ENCODE peak calls at places on chromosome 21, in ten cellular contexts. One of them, this sample, is unnamed.

GRCh38 chr21:28588997-28589396 is 403.7 kb downstream of the LTN1 start:
- DNase-seq in CD4-positive, alpha-beta memory T cell: no peak
- DNase-seq in psoas muscle: no peak
- DNase-seq in ascending aorta: no peak
- DNase-seq in cardiac muscle cell: no peak
- DNase-seq in adrenal gland: no peak
- DNase-seq in CD8-positive, alpha-beta T cell: no peak
- DNase-seq in neural progenitor cell: no peak
- DNase-seq in mesenchymal stem cell: no peak
- DNase-seq in astrocyte of the spinal cord: no peak
- DNase-seq in this sample: no peak

GRCh38 chr21:46639489-46640386 is 4.3 kb downstream of the PRMT2 start:
- DNase-seq in CD4-positive, alpha-beta memory T cell: no peak
- DNase-seq in psoas muscle: no peak
- DNase-seq in ascending aorta: no peak
- DNase-seq in cardiac muscle cell: peak
- DNase-seq in adrenal gland: no peak
- DNase-seq in CD8-positive, alpha-beta T cell: no peak
- DNase-seq in neural progenitor cell: no peak
- DNase-seq in mesenchymal stem cell: peak
- DNase-seq in astrocyte of the spinal cord: peak
- DNase-seq in this sample: no peak

GRCh38 chr21:25563399-25564116 is 43.7 kb downstream of the MRPL39 start:
- DNase-seq in CD4-positive, alpha-beta memory T cell: peak
- DNase-seq in psoas muscle: no peak
- DNase-seq in ascending aorta: no peak
- DNase-seq in cardiac muscle cell: peak
- DNase-seq in adrenal gland: no peak
- DNase-seq in CD8-positive, alpha-beta T cell: no peak
- DNase-seq in neural progenitor cell: no peak
- DNase-seq in mesenchymal stem cell: peak
- DNase-seq in astrocyte of the spinal cord: peak
- DNase-seq in this sample: no peak

GRCh38 chr21:46492851-46493250 is 34.2 kb downstream of the DIP2A start:
- DNase-seq in CD4-positive, alpha-beta memory T cell: no peak
- DNase-seq in psoas muscle: no peak
- DNase-seq in ascending aorta: no peak
- DNase-seq in cardiac muscle cell: no peak
- DNase-seq in adrenal gland: no peak
- DNase-seq in CD8-positive, alpha-beta T cell: no peak
- DNase-seq in neural progenitor cell: no peak
- DNase-seq in mesenchymal stem cell: no peak
- DNase-seq in astrocyte of the spinal cord: no peak
- DNase-seq in this sample: no peak

GRCh38 chr21:44291936-44292811 is 6.5 kb downstream of the AIRE start:
- DNase-seq in CD4-positive, alpha-beta memory T cell: peak
- DNase-seq in psoas muscle: peak
- DNase-seq in ascending aorta: no peak
- DNase-seq in cardiac muscle cell: no peak
- DNase-seq in adrenal gland: no peak
- DNase-seq in CD8-positive, alpha-beta T cell: no peak
- DNase-seq in neural progenitor cell: peak
- DNase-seq in mesenchymal stem cell: no peak
- DNase-seq in astrocyte of the spinal cord: no peak
- DNase-seq in this sample: no peak

GRCh38 chr21:40595806-40596205 is 251.2 kb downstream of the DSCAM start:
- DNase-seq in CD4-positive, alpha-beta memory T cell: no peak
- DNase-seq in psoas muscle: no peak
- DNase-seq in ascending aorta: no peak
- DNase-seq in cardiac muscle cell: no peak
- DNase-seq in adrenal gland: no peak
- DNase-seq in CD8-positive, alpha-beta T cell: no peak
- DNase-seq in neural progenitor cell: no peak
- DNase-seq in mesenchymal stem cell: no peak
- DNase-seq in astrocyte of the spinal cord: no peak
- DNase-seq in this sample: no peak

GRCh38 chr21:35520302-35520701 is 471.2 kb upstream of the RUNX1 start:
- DNase-seq in CD4-positive, alpha-beta memory T cell: no peak
- DNase-seq in psoas muscle: no peak
- DNase-seq in ascending aorta: no peak
- DNase-seq in cardiac muscle cell: no peak
- DNase-seq in adrenal gland: no peak
- DNase-seq in CD8-positive, alpha-beta T cell: no peak
- DNase-seq in neural progenitor cell: no peak
- DNase-seq in mesenchymal stem cell: peak
- DNase-seq in astrocyte of the spinal cord: no peak
- DNase-seq in this sample: no peak

GRCh38 chr21:43609501-43610340 is 49.6 kb downstream of the HSF2BP start:
- DNase-seq in CD4-positive, alpha-beta memory T cell: no peak
- DNase-seq in psoas muscle: no peak
- DNase-seq in ascending aorta: no peak
- DNase-seq in cardiac muscle cell: peak
- DNase-seq in adrenal gland: no peak
- DNase-seq in CD8-positive, alpha-beta T cell: no peak
- DNase-seq in neural progenitor cell: no peak
- DNase-seq in mesenchymal stem cell: peak
- DNase-seq in astrocyte of the spinal cord: peak
- DNase-seq in this sample: peak

GRCh38 chr21:38350681-38351080 is 93.9 kb downstream of the KCNJ15 start:
- DNase-seq in CD4-positive, alpha-beta memory T cell: no peak
- DNase-seq in psoas muscle: no peak
- DNase-seq in ascending aorta: no peak
- DNase-seq in cardiac muscle cell: peak
- DNase-seq in adrenal gland: no peak
- DNase-seq in CD8-positive, alpha-beta T cell: no peak
- DNase-seq in neural progenitor cell: no peak
- DNase-seq in mesenchymal stem cell: peak
- DNase-seq in astrocyte of the spinal cord: no peak
- DNase-seq in this sample: no peak

GRCh38 chr21:38351176-38351959 is 94.6 kb downstream of the KCNJ15 start:
- DNase-seq in CD4-positive, alpha-beta memory T cell: no peak
- DNase-seq in psoas muscle: no peak
- DNase-seq in ascending aorta: no peak
- DNase-seq in cardiac muscle cell: no peak
- DNase-seq in adrenal gland: no peak
- DNase-seq in CD8-positive, alpha-beta T cell: no peak
- DNase-seq in neural progenitor cell: no peak
- DNase-seq in mesenchymal stem cell: no peak
- DNase-seq in astrocyte of the spinal cord: peak
- DNase-seq in this sample: no peak

GRCh38 chr21:38351961-38352521 is 95.2 kb downstream of the KCNJ15 start:
- DNase-seq in CD4-positive, alpha-beta memory T cell: no peak
- DNase-seq in psoas muscle: no peak
- DNase-seq in ascending aorta: peak
- DNase-seq in cardiac muscle cell: peak
- DNase-seq in adrenal gland: no peak
- DNase-seq in CD8-positive, alpha-beta T cell: no peak
- DNase-seq in neural progenitor cell: no peak
- DNase-seq in mesenchymal stem cell: peak
- DNase-seq in astrocyte of the spinal cord: peak
- DNase-seq in this sample: peak

GRCh38 chr21:38354231-38354630 is 97.4 kb downstream of the KCNJ15 start:
- DNase-seq in CD4-positive, alpha-beta memory T cell: no peak
- DNase-seq in psoas muscle: no peak
- DNase-seq in ascending aorta: no peak
- DNase-seq in cardiac muscle cell: no peak
- DNase-seq in adrenal gland: no peak
- DNase-seq in CD8-positive, alpha-beta T cell: no peak
- DNase-seq in neural progenitor cell: no peak
- DNase-seq in mesenchymal stem cell: no peak
- DNase-seq in astrocyte of the spinal cord: no peak
- DNase-seq in this sample: no peak

DNA sequence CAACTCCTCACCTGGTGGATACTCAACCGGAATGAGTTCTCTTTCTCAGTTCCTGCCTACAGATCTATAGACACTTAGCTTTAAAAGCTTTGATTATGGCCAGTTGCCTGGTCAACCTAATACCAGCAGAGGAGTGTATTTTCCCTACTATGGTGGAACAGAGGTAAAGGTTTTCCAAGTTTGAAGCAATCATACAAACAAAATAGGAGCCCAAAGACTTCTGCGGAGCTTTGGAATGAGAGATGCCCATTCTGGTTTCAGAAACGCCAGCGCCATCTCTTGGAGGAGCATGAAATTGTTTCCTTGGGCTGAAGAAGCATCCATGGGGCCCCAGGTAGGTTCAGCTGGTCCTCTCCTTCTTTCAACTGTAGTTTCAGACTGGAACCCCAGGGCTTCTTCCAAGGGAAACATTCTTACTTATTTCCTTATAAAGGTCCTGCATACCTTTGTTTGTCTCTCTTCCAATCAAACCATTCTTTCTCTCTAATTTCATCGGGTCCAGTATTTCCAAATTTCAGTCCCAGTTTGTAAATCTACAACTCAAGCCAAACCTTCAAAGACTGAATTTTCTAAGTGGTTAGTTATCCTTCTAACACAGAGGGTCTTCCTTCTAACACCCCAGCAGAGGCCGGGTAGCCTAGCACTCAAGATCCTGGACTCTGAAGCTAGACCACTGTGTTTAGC is 95.9 kb downstream of the KCNJ15 start:
- DNase-seq in CD4-positive, alpha-beta memory T cell: no peak
- DNase-seq in psoas muscle: peak
- DNase-seq in ascending aorta: peak
- DNase-seq in cardiac muscle cell: peak
- DNase-seq in adrenal gland: peak
- DNase-seq in CD8-positive, alpha-beta T cell: no peak
- DNase-seq in neural progenitor cell: peak
- DNase-seq in mesenchymal stem cell: peak
- DNase-seq in astrocyte of the spinal cord: peak
- DNase-seq in this sample: peak
- H3K4me3 ChIP-seq in CD4-positive, alpha-beta memory T cell: no peak
- H3K4me3 ChIP-seq in psoas muscle: no peak
- H3K4me3 ChIP-seq in ascending aorta: no peak
- H3K4me3 ChIP-seq in cardiac muscle cell: no peak
- H3K4me3 ChIP-seq in adrenal gland: no peak
- H3K4me3 ChIP-seq in CD8-positive, alpha-beta T cell: no peak
- H3K4me3 ChIP-seq in neural progenitor cell: no peak
- H3K4me3 ChIP-seq in mesenchymal stem cell: no peak
- H3K4me3 ChIP-seq in astrocyte of the spinal cord: no peak
- H3K4me3 ChIP-seq in this sample: no peak

GRCh38 chr21:38818336-38818723 is 12.6 kb downstream of the ETS2 start:
- DNase-seq in CD4-positive, alpha-beta memory T cell: no peak
- DNase-seq in psoas muscle: no peak
- DNase-seq in ascending aorta: no peak
- DNase-seq in cardiac muscle cell: no peak
- DNase-seq in adrenal gland: no peak
- DNase-seq in CD8-positive, alpha-beta T cell: no peak
- DNase-seq in neural progenitor cell: no peak
- DNase-seq in mesenchymal stem cell: no peak
- DNase-seq in astrocyte of the spinal cord: no peak
- DNase-seq in this sample: no peak

GRCh38 chr21:38819719-38820147 is 14.0 kb downstream of the ETS2 start:
- DNase-seq in CD4-positive, alpha-beta memory T cell: no peak
- DNase-seq in psoas muscle: no peak
- DNase-seq in ascending aorta: peak
- DNase-seq in cardiac muscle cell: no peak
- DNase-seq in adrenal gland: no peak
- DNase-seq in CD8-positive, alpha-beta T cell: no peak
- DNase-seq in neural progenitor cell: no peak
- DNase-seq in mesenchymal stem cell: peak
- DNase-seq in astrocyte of the spinal cord: peak
- DNase-seq in this sample: peak

GRCh38 chr21:38820471-38821239 is 14.9 kb downstream of the ETS2 start:
- DNase-seq in CD4-positive, alpha-beta memory T cell: no peak
- DNase-seq in psoas muscle: peak
- DNase-seq in ascending aorta: peak
- DNase-seq in cardiac muscle cell: no peak
- DNase-seq in adrenal gland: no peak
- DNase-seq in CD8-positive, alpha-beta T cell: no peak
- DNase-seq in neural progenitor cell: no peak
- DNase-seq in mesenchymal stem cell: no peak
- DNase-seq in astrocyte of the spinal cord: no peak
- DNase-seq in this sample: no peak

GRCh38 chr21:38817371-38818335 is 11.9 kb downstream of the ETS2 start:
- DNase-seq in CD4-positive, alpha-beta memory T cell: no peak
- DNase-seq in psoas muscle: no peak
- DNase-seq in ascending aorta: peak
- DNase-seq in cardiac muscle cell: peak
- DNase-seq in adrenal gland: peak
- DNase-seq in CD8-positive, alpha-beta T cell: no peak
- DNase-seq in neural progenitor cell: no peak
- DNase-seq in mesenchymal stem cell: peak
- DNase-seq in astrocyte of the spinal cord: peak
- DNase-seq in this sample: peak

GRCh38 chr21:38819051-38819718 is 13.5 kb downstream of the ETS2 start:
- DNase-seq in CD4-positive, alpha-beta memory T cell: no peak
- DNase-seq in psoas muscle: no peak
- DNase-seq in ascending aorta: no peak
- DNase-seq in cardiac muscle cell: no peak
- DNase-seq in adrenal gland: no peak
- DNase-seq in CD8-positive, alpha-beta T cell: no peak
- DNase-seq in neural progenitor cell: no peak
- DNase-seq in mesenchymal stem cell: no peak
- DNase-seq in astrocyte of the spinal cord: no peak
- DNase-seq in this sample: no peak
- H3K4me3 ChIP-seq in CD4-positive, alpha-beta memory T cell: no peak
- H3K4me3 ChIP-seq in psoas muscle: no peak
- H3K4me3 ChIP-seq in ascending aorta: no peak
- H3K4me3 ChIP-seq in cardiac muscle cell: no peak
- H3K4me3 ChIP-seq in adrenal gland: no peak
- H3K4me3 ChIP-seq in CD8-positive, alpha-beta T cell: no peak
- H3K4me3 ChIP-seq in neural progenitor cell: no peak
- H3K4me3 ChIP-seq in mesenchymal stem cell: no peak
- H3K4me3 ChIP-seq in astrocyte of the spinal cord: no peak
- H3K4me3 ChIP-seq in this sample: no peak

GRCh38 chr21:41834252-41834925 is 44.8 kb downstream of the PRDM15 start:
- DNase-seq in CD4-positive, alpha-beta memory T cell: no peak
- DNase-seq in psoas muscle: no peak
- DNase-seq in ascending aorta: peak
- DNase-seq in cardiac muscle cell: no peak
- DNase-seq in adrenal gland: no peak
- DNase-seq in CD8-positive, alpha-beta T cell: no peak
- DNase-seq in neural progenitor cell: no peak
- DNase-seq in mesenchymal stem cell: no peak
- DNase-seq in astrocyte of the spinal cord: no peak
- DNase-seq in this sample: no peak
- H3K4me3 ChIP-seq in CD4-positive, alpha-beta memory T cell: no peak
- H3K4me3 ChIP-seq in psoas muscle: no peak
- H3K4me3 ChIP-seq in ascending aorta: no peak
- H3K4me3 ChIP-seq in cardiac muscle cell: no peak
- H3K4me3 ChIP-seq in adrenal gland: no peak
- H3K4me3 ChIP-seq in CD8-positive, alpha-beta T cell: no peak
- H3K4me3 ChIP-seq in neural progenitor cell: no peak
- H3K4me3 ChIP-seq in mesenchymal stem cell: no peak
- H3K4me3 ChIP-seq in astrocyte of the spinal cord: no peak
- H3K4me3 ChIP-seq in this sample: no peak

GRCh38 chr21:31340942-31341487 is 3.0 kb downstream of the TIAM1 start:
- DNase-seq in CD4-positive, alpha-beta memory T cell: no peak
- DNase-seq in psoas muscle: no peak
- DNase-seq in ascending aorta: no peak
- DNase-seq in cardiac muscle cell: no peak
- DNase-seq in adrenal gland: no peak
- DNase-seq in CD8-positive, alpha-beta T cell: no peak
- DNase-seq in neural progenitor cell: no peak
- DNase-seq in mesenchymal stem cell: no peak
- DNase-seq in astrocyte of the spinal cord: no peak
- DNase-seq in this sample: no peak

GRCh38 chr21:31342328-31342727 is 1.7 kb downstream of the TIAM1 start:
- DNase-seq in CD4-positive, alpha-beta memory T cell: no peak
- DNase-seq in psoas muscle: no peak
- DNase-seq in ascending aorta: no peak
- DNase-seq in cardiac muscle cell: no peak
- DNase-seq in adrenal gland: no peak
- DNase-seq in CD8-positive, alpha-beta T cell: no peak
- DNase-seq in neural progenitor cell: no peak
- DNase-seq in mesenchymal stem cell: no peak
- DNase-seq in astrocyte of the spinal cord: no peak
- DNase-seq in this sample: no peak

GRCh38 chr21:31343680-31344480 is at the start of gene TIAM1:
- DNase-seq in CD4-positive, alpha-beta memory T cell: no peak
- DNase-seq in psoas muscle: peak
- DNase-seq in ascending aorta: peak
- DNase-seq in cardiac muscle cell: peak
- DNase-seq in adrenal gland: peak
- DNase-seq in CD8-positive, alpha-beta T cell: no peak
- DNase-seq in neural progenitor cell: peak
- DNase-seq in mesenchymal stem cell: peak
- DNase-seq in astrocyte of the spinal cord: peak
- DNase-seq in this sample: peak

GRCh38 chr21:31340499-31340898 is 3.6 kb downstream of the TIAM1 start:
- DNase-seq in CD4-positive, alpha-beta memory T cell: no peak
- DNase-seq in psoas muscle: no peak
- DNase-seq in ascending aorta: no peak
- DNase-seq in cardiac muscle cell: no peak
- DNase-seq in adrenal gland: no peak
- DNase-seq in CD8-positive, alpha-beta T cell: no peak
- DNase-seq in neural progenitor cell: no peak
- DNase-seq in mesenchymal stem cell: no peak
- DNase-seq in astrocyte of the spinal cord: no peak
- DNase-seq in this sample: no peak

DNA sequence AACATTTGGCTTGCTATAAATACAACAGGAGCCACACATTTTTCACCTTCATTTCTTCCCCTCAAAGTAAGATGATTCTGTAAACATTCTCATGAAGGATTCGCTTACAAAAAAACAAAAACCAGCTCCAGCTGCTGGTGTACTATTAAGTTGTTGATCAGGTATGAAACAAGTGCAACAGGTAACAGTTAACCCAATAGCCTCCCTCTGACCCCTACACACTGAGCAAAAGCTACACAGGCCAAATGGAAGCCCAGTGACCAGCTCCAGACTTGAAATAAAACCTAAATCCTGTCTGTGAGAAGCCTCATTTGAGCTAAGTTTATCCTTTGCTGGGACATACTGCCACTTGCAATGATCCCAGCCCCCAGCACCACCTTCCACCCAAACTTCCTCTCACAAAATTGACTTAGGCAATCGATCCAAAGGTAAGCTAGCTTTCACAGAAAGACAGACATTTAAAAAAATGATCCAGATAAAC is 991 bp downstream of the TIAM1 start:
- DNase-seq in CD4-positive, alpha-beta memory T cell: no peak
- DNase-seq in psoas muscle: no peak
- DNase-seq in ascending aorta: no peak
- DNase-seq in cardiac muscle cell: no peak
- DNase-seq in adrenal gland: no peak
- DNase-seq in CD8-positive, alpha-beta T cell: no peak
- DNase-seq in neural progenitor cell: no peak
- DNase-seq in mesenchymal stem cell: no peak
- DNase-seq in astrocyte of the spinal cord: no peak
- DNase-seq in this sample: no peak
- H3K4me3 ChIP-seq in CD4-positive, alpha-beta memory T cell: peak
- H3K4me3 ChIP-seq in psoas muscle: peak
- H3K4me3 ChIP-seq in ascending aorta: no peak
- H3K4me3 ChIP-seq in cardiac muscle cell: peak
- H3K4me3 ChIP-seq in adrenal gland: no peak
- H3K4me3 ChIP-seq in CD8-positive, alpha-beta T cell: peak
- H3K4me3 ChIP-seq in neural progenitor cell: peak
- H3K4me3 ChIP-seq in mesenchymal stem cell: no peak
- H3K4me3 ChIP-seq in astrocyte of the spinal cord: peak
- H3K4me3 ChIP-seq in this sample: peak